ENCODE peak calls at places on chromosomes 7 and 10, in four cellular contexts. S is lower leg skin, D is transverse colon, J is right atrium auricular region. A is an unnamed sample.

GRCh38 chr7:85186083-85186520 is 754 bp downstream of the SEMA3D start:
- DNase-seq in J (peak; percentile 59), D (peak; percentile 8), S (peak; percentile 88), A (peak; percentile 67)

GRCh38 chr10:29621161-29621560 is 13.6 kb downstream of the SVIL start:
- DNase-seq in D (no peak), J (no peak), S (peak; percentile 89), A (peak; percentile 54)

GRCh38 chr10:102227050-102227449 is 951 bp downstream of the ELOVL3 start:
- DNase-seq in J (no peak), D (no peak), S (peak; percentile 90), A (no peak)

GRCh38 chr10:3366735-3367405 is 194.3 kb upstream of the PITRM1 start:
- DNase-seq in S (no peak), D (no peak), J (no peak), A (no peak)

GRCh38 chr7:128688492-128688891 is 16.4 kb downstream of the GARIN1A start:
- DNase-seq in D (no peak), S (no peak), J (no peak), A (no peak)

GRCh38 chr7:110224643-110225042 is 866.3 kb upstream of the LRRN3 start:
- DNase-seq in J (no peak), S (no peak), D (no peak), A (no peak)

GRCh38 chr7:36639826-36640225 is 84.5 kb downstream of the AOAH start:
- DNase-seq in J (no peak), D (peak; percentile 48), S (no peak), A (no peak)

GRCh38 chr7:139183878-139184338 is 47.1 kb upstream of the UBN2 start:
- DNase-seq in S (no peak), D (no peak), J (no peak), A (no peak)

GRCh38 chr7:114085592-114086490 is 167.0 kb upstream of the PPP1R3A start:
- DNase-seq in D (peak; percentile 90), S (peak; percentile 95), J (peak; percentile 83), A (peak; percentile 81)

GRCh38 chr10:97099089-97099488 is 86.7 kb downstream of the SLIT1 start:
- DNase-seq in S (no peak), J (no peak), D (no peak), A (no peak)

GRCh38 chr10:97100657-97101056 is 85.1 kb downstream of the SLIT1 start:
- DNase-seq in S (no peak), J (no peak), D (no peak), A (no peak)

GRCh38 chr10:97099868-97100267 is 85.9 kb downstream of the SLIT1 start:
- DNase-seq in D (no peak), S (no peak), J (no peak), A (no peak)

GRCh38 chr10:97102441-97102840 is 83.3 kb downstream of the SLIT1 start:
- DNase-seq in J (peak; percentile 66), D (no peak), S (no peak), A (no peak)

GRCh38 chr10:97101166-97101940 is 84.4 kb downstream of the SLIT1 start:
- DNase-seq in S (no peak), J (no peak), D (no peak), A (no peak)
- TF ChIP-seq CTCF in S (no peak), J (no peak), D (no peak), A (peak; percentile 36)

DNA sequence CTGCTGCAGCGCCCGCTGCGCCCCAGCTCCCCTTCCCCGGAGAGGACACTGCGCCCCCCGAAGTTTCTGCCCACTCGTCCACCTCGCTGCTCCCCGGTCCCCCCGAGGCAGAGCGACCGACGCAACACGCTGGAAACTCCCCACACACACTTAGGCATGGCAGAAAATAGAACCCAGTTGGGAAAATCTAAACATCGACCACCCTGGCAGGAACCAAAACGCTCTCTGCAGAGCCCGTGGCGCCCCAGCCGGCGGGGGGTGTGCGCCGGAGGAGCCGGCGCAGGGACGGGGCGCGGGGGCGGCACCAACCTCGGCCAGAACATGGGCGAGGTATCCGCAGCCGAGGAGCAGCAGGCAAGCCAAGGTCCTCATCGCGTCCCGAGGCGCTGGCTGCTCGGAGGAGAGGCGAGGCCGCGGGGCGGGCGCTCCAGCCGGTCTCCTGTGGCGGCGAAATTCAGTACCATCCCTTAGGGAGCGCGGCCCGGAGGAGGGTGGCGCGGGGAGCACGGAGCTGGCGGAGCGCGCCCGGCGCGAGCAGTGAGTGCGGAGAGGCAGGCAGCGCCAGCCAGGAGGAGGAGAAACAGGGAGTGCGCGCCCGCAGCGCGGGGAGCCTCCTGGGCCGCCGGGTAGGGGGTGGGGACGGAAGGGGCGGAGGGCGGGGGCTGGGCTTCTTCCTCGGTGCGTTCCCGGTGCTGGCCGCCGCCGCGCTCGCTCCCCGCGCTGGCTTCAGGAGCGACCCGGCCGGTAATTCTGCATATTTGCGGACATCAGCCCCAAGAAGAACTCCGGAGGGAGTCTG is 817 bp downstream of the PDGFA start:
- DNase-seq in D (peak; percentile 88), S (peak; percentile 95), J (peak; percentile 77), A (no peak)
- TF ChIP-seq CTCF in D (no peak), S (no peak), J (no peak), A (no peak)

GRCh38 chr7:154915600-154915999 is 87.3 kb downstream of the PAXIP1 start:
- DNase-seq in D (no peak), S (peak; percentile 26), J (no peak), A (no peak)

GRCh38 chr7:154912921-154913644 is 89.8 kb downstream of the PAXIP1 start:
- DNase-seq in J (no peak), D (no peak), S (peak; percentile 81), A (no peak)

GRCh38 chr7:154916381-154917213 is 86.3 kb downstream of the PAXIP1 start:
- DNase-seq in J (no peak), S (peak; percentile 73), D (no peak), A (no peak)

GRCh38 chr7:154913645-154914579 is 89.0 kb downstream of the PAXIP1 start:
- DNase-seq in D (peak; percentile 89), J (peak; percentile 85), S (peak; percentile 97), A (peak; percentile 90)

DNA sequence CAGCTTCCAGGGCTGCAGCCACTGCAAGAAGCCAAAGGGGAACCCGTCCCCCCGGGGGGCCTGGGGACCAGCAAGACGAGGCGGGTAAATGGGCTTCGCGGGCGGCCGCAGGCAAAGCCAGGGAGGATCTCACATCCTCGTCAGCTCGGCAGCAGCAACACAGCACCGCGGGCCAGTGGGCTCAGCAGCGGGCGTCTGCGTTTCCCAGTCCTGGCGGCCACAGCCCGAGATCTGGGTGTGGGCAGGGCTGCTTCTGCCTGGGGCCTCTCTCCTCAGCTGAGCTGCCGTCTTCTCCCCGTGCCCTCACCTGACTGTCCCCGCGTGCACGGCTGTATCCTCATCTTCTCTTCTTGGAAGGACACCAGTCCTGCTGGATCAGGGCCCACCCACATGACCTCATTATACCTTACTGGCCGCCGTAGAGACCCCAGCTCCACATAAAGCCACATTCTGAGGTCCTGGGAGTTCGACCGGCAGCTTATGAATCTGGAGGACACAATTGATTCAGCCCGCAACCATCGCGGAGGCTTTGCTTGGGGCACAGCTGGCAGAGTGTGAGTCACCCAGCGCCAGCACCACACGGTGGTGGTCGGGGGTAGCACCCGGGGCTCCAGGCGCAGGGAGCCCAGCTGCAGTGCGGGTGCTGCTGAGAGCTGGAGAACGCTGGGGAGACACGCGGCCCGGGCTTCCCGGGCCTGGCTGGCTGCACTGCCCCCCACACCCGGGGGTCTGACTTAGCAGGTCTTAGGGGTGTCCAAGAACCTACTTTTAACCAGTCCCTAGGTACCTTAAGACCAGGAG is 88.1 kb downstream of the PAXIP1 start:
- DNase-seq in S (peak; percentile 80), J (no peak), D (no peak), A (no peak)
- TF ChIP-seq CTCF in S (no peak), J (no peak), D (no peak), A (peak; percentile 22)

GRCh38 chr7:150479023-150479716 is 28.7 kb downstream of the GIMAP8 start:
- DNase-seq in S (no peak), D (no peak), J (no peak), A (no peak)

GRCh38 chr7:150476819-150477631 is 26.6 kb downstream of the GIMAP8 start:
- DNase-seq in D (no peak), J (no peak), S (no peak), A (no peak)

GRCh38 chr7:150476285-150476684 is 25.9 kb downstream of the GIMAP8 start:
- DNase-seq in J (no peak), S (no peak), D (no peak), A (no peak)

GRCh38 chr7:150481207-150481920 is 30.9 kb downstream of the GIMAP8 start:
- DNase-seq in J (no peak), D (no peak), S (no peak), A (no peak)

DNA sequence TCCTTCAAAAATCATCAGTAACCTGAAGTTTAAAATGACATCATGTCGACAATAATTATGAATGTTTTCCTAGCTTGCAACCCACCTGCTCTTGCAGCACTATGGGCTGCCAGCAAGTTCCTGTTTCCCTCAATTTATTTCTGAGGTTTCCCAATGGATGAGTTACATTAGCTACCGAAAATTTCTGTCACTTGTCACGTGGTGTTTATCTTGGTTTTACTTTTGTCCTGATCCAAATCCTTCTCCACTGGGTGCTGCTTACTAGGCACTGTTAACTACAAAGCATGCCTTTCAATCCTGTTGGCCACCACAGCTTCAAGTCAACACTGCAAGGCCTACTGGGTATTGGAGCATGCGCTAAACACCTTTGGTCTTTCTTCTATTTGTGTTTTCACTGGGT is 31.5 kb downstream of the GIMAP8 start:
- DNase-seq in S (no peak), J (no peak), D (no peak), A (no peak)
- TF ChIP-seq CTCF in S (no peak), J (no peak), D (no peak), A (no peak)

GRCh38 chr10:105468769-105469168 is 827.7 kb downstream of the SORCS3 start:
- DNase-seq in D (no peak), S (no peak), J (no peak), A (no peak)
- TF ChIP-seq CTCF in D (no peak), S (no peak), J (no peak), A (no peak)

DNA sequence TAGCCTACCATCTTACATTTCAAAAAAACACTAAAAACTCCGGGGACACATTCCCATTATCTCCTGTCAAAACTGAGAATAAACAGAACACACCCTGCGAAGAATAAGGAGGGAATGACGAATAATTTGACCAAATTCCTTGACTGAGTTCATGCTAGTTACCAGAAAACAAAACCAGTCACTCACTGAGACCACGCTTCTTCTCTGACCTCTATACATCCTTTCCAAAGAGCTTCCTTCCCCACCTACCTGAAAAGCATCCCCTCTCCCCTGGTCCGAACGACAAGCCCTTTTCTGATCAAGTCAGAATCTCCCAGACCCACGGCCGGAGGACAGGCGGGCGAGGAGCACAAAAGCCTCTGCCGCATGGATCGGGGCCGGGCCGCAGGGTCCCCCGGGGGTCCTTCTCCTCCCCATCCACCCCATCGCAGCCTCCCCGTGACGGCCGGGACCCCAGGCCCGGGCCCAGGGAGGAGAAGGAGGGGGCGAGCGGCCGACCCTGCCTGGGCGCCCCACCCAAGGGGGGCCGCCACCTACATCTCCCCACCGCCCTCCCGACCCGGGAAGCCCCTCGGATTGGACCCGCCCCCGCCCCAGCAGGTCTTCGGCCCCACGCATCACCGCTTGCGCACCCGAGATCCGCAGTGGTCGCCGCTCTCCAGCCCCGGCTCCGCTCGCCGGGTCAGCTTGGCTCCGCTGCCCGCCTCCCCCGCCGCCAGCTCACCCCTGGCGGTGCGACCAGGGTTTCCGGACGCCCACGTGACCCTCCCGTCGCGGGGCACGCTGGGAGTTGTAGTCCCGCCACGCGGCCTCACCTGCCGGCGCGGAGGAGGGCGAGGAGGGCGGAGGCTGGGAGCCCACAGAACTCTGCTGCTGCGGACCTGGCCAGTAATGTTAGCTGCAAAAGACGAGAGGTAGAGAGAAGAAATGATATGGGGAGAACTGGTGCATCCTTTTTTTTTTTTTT is at the start of gene SLC37A3:
- DNase-seq in D (peak; percentile 92), S (peak; percentile 96), J (peak; percentile 78), A (peak; percentile 91)
- TF ChIP-seq CTCF in D (no peak), S (no peak), J (peak; percentile 22), A (peak; percentile 51)